ENCODE peak calls at places on chromosomes 4 and X, in ten cellular contexts. J is left ventricle myocardium inferior, G is lower lobe of right lung, C is GM23248, E is adrenal gland, B is H1, D is sigmoid colon, X is mesenchymal stem cell, O is astrocyte, U is colonic mucosa. Q is an unnamed sample. For H3K4me1, the result is how much of the 10 kb centered on the place peaks cover.

GRCh38 chrX:74536142-74537010 is 78.0 kb downstream of the RLIM start:
- DNase-seq in E (peak), U (peak), B (peak), G (peak), O (peak), C (peak), X (peak), J (peak), D (peak), Q (peak)

GRCh38 chr4:54090804-54091623 is 8.9 kb upstream of the GSX2 start:
- DNase-seq in C (peak), X (peak), D (no peak), O (no peak), E (no peak), G (peak), J (peak), U (peak), B (no peak), Q (peak)

GRCh38 chr4:148203056-148203898 is 238.9 kb downstream of the NR3C2 start:
- DNase-seq in J (no peak), D (no peak), O (no peak), E (no peak), B (no peak), U (peak), C (no peak), G (no peak), X (no peak), Q (no peak)

GRCh38 chr4:112290341-112290740 is 4.6 kb upstream of the TIFA start:
- DNase-seq in C (no peak), D (no peak), X (no peak), O (no peak), E (no peak), G (no peak), U (no peak), J (no peak), B (no peak), Q (no peak)

GRCh38 chr4:46081674-46082073 is 42.2 kb downstream of the GABRG1 start:
- DNase-seq in B (no peak), E (no peak), G (no peak), O (no peak), C (no peak), D (no peak), U (no peak), X (no peak), J (no peak), Q (no peak)

GRCh38 chr4:1405636-1406415 is 416 bp downstream of the NKX1-1 start:
- DNase-seq in C (no peak), U (peak), E (no peak), D (peak), O (no peak), G (peak), X (no peak), B (no peak), J (no peak), Q (no peak)

GRCh38 chr4:72006576-72006975 is 25.2 kb upstream of the NPFFR2 start:
- DNase-seq in C (peak), J (no peak), G (no peak), U (no peak), E (no peak), B (no peak), O (peak), X (peak), D (no peak), Q (no peak)

GRCh38 chr4:162732871-162733270 is 433.8 kb downstream of the NAF1 start:
- DNase-seq in O (no peak), C (no peak), B (no peak), J (no peak), E (no peak), G (no peak), D (no peak), X (no peak), U (no peak), Q (no peak)

GRCh38 chr4:120718979-120719566 is 203.5 kb downstream of the PRDM5 start:
- DNase-seq in E (peak), C (peak), U (peak), G (no peak), O (peak), X (peak), J (no peak), B (no peak), D (no peak), Q (peak)

GRCh38 chr4:108117473-108118182 is 51.1 kb downstream of the LEF1 start:
- DNase-seq in E (peak), G (no peak), B (peak), O (no peak), C (no peak), D (no peak), X (peak), U (no peak), J (no peak), Q (no peak)

GRCh38 chr4:42655921-42656735 is 777 bp downstream of the ATP8A1 start:
- DNase-seq in C (peak), G (peak), B (peak), X (peak), E (peak), D (peak), O (no peak), J (peak), U (peak), Q (peak)

GRCh38 chrX:16822723-16823122 is 36.5 kb downstream of the TXLNG start:
- DNase-seq in X (peak), E (no peak), C (peak), J (no peak), G (no peak), O (peak), D (no peak), U (no peak), B (no peak), Q (no peak)

GRCh38 chrX:16825306-16826035 is 39.2 kb downstream of the TXLNG start:
- DNase-seq in O (peak), U (no peak), X (peak), C (peak), J (no peak), D (no peak), E (no peak), G (no peak), B (no peak), Q (no peak)

GRCh38 chrX:16819634-16820033 is 33.4 kb downstream of the TXLNG start:
- DNase-seq in U (no peak), X (no peak), G (no peak), C (no peak), D (no peak), J (no peak), B (no peak), E (no peak), O (no peak), Q (no peak)
- H3K4me1 ChIP-seq in U (under half), X (under half), G (under half), C (under half), D (under half), J (under half), B (under half), E (under half), O (under half), Q (under half)

DNA sequence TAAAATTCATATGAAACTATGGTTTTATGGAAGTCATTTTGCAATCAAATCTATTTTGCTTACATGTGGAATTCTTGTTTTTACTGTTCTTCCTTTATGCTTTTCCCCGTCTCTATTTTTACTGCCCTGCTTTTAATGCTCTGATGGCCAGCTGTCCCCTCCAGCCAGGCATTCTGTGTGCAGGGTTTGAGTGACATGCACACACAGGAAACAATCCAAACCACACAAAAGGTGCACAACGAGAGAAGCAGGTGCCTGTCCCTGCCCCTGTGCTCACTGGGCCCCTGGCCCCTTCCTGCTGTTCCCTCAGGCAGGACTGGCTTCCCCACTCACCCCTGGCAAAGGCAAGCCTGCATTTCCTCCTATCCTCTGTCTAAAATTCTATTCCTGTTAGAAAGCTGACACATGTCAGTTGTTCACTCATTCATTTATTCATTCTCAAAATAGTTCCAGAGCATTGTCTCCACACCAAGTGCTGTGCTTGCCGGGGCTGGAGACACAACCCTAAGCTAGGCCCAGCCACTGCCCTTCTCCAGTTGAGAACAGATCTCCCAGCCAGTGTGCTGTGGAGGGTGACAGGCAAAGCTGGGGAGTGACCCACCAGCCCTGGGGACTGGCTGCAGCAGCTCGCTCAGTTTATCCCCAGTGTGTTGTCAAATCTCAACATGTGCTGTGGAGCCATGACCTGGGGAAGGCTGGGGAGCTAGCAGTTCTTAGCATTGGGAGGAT is 346.3 kb downstream of the FBXW7 start:
- DNase-seq in O (no peak), J (no peak), G (no peak), D (no peak), U (no peak), X (no peak), B (no peak), E (no peak), C (no peak), Q (no peak)
- H3K4me1 ChIP-seq in O (under half), J (under half), G (under half), D (under half), U (under half), X (under half), B (under half), E (under half), C (under half), Q (under half)

GRCh38 chrX:123086768-123087167 is 97.3 kb upstream of the GRIA3 start:
- DNase-seq in U (no peak), B (no peak), D (no peak), J (no peak), G (no peak), X (no peak), C (no peak), O (no peak), E (no peak), Q (no peak)

GRCh38 chrX:123088331-123088730 is 95.7 kb upstream of the GRIA3 start:
- DNase-seq in X (no peak), G (no peak), C (peak), U (no peak), B (no peak), D (no peak), E (no peak), J (no peak), O (no peak), Q (no peak)

GRCh38 chrX:123087326-123087725 is 96.8 kb upstream of the GRIA3 start:
- DNase-seq in J (no peak), D (no peak), X (peak), B (no peak), G (no peak), U (no peak), O (peak), E (no peak), C (peak), Q (no peak)

GRCh38 chrX:123085311-123085940 is 98.7 kb upstream of the GRIA3 start:
- DNase-seq in B (no peak), O (peak), J (no peak), C (no peak), D (no peak), E (no peak), X (no peak), G (no peak), U (no peak), Q (no peak)

GRCh38 chrX:123088930-123089329 is 95.1 kb upstream of the GRIA3 start:
- DNase-seq in C (no peak), G (no peak), E (no peak), B (no peak), U (no peak), D (no peak), O (no peak), J (no peak), X (no peak), Q (no peak)
- H3K4me1 ChIP-seq in C (under half), G (under half), E (under half), B (under half), U (under half), D (under half), O (under half), J (under half), X (under half), Q (under half)

DNA sequence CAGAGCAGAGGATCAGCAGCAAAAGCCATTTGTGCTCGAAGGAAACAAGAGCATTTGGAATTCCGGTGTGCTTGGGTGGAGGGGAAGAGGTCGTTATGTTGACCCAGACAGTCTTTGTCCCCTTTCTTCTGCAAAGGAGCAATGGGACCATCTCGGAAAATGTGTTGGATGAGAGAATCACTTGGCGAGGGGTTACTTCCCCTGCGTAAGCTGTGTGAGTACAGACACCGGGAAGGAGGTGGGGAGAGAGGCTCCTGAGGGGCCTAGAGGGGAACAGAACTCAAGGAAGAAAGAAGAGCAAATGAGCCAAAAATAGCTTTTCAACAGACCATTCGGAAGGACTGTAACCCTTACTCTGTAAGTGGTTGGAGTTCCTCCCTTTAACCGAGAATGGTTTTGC is 24.5 kb downstream of the TSC22D3 start:
- DNase-seq in U (no peak), G (no peak), O (no peak), C (no peak), X (no peak), E (no peak), J (no peak), B (no peak), D (no peak), Q (no peak)
- H3K4me1 ChIP-seq in U (under half), G (under half), O (under half), C (under half), X (under half), E (under half), J (half or more), B (under half), D (under half), Q (under half)

DNA sequence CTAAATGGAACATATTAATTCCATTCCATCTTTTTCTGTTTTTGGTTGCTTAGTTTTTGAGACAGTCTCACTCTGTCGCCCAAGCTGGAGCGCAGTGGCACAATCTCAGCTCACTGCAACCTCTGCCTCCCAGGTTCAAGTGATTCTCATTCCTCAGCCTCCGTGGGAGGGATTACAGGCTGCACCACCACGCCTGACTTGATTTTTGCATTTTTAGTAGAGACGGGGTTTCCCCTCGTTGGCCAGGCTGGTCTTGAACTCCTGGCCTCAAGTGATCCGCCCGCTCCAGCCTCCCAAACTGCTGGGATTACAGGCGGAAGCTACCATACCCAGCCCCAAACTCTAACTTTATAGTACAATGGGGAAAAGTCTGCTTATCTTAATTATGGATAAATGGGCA is 11.2 kb downstream of the HNRNPD start:
- DNase-seq in C (no peak), B (no peak), E (no peak), G (no peak), D (no peak), J (no peak), O (no peak), X (no peak), U (no peak), Q (no peak)
- H3K4me1 ChIP-seq in C (under half), B (under half), E (half or more), G (half or more), D (half or more), J (half or more), O (under half), X (under half), U (under half), Q (under half)

GRCh38 chr4:114607086-114607485 is 8.5 kb downstream of the UGT8 start:
- DNase-seq in E (no peak), G (no peak), X (no peak), D (no peak), J (no peak), C (no peak), O (no peak), U (no peak), B (no peak), Q (no peak)
- H3K4me1 ChIP-seq in E (under half), G (under half), X (under half), D (under half), J (under half), C (under half), O (under half), U (under half), B (under half), Q (under half)

GRCh38 chr4:184385705-184386141 is 88.6 kb downstream of the IRF2 start:
- DNase-seq in D (peak), X (no peak), E (no peak), U (peak), G (no peak), J (peak), B (no peak), O (no peak), C (no peak), Q (no peak)

GRCh38 chr4:184386271-184386781 is 88.0 kb downstream of the IRF2 start:
- DNase-seq in E (no peak), C (no peak), U (peak), X (no peak), D (no peak), G (no peak), J (peak), O (no peak), B (no peak), Q (no peak)

GRCh38 chr4:184384810-184385557 is 89.4 kb downstream of the IRF2 start:
- DNase-seq in E (no peak), B (no peak), X (no peak), D (no peak), O (no peak), J (no peak), U (no peak), G (no peak), C (no peak), Q (no peak)

GRCh38 chr4:184388106-184388505 is 86.2 kb downstream of the IRF2 start:
- DNase-seq in J (no peak), B (no peak), U (no peak), G (no peak), X (no peak), E (no peak), O (no peak), C (no peak), D (no peak), Q (no peak)

GRCh38 chr4:184387351-184387750 is 87.0 kb downstream of the IRF2 start:
- DNase-seq in U (no peak), J (no peak), O (no peak), G (no peak), E (no peak), X (no peak), D (no peak), C (no peak), B (no peak), Q (no peak)
- H3K4me1 ChIP-seq in U (under half), J (half or more), O (under half), G (half or more), E (under half), X (under half), D (under half), C (under half), B (under half), Q (under half)

GRCh38 chr4:158849681-158850080 is 80.9 kb downstream of the FNIP2 start:
- DNase-seq in J (no peak), B (no peak), E (no peak), O (no peak), U (no peak), G (no peak), C (no peak), X (no peak), D (no peak), Q (no peak)
- H3K4me1 ChIP-seq in J (half or more), B (under half), E (under half), O (under half), U (under half), G (under half), C (under half), X (under half), D (under half), Q (under half)

DNA sequence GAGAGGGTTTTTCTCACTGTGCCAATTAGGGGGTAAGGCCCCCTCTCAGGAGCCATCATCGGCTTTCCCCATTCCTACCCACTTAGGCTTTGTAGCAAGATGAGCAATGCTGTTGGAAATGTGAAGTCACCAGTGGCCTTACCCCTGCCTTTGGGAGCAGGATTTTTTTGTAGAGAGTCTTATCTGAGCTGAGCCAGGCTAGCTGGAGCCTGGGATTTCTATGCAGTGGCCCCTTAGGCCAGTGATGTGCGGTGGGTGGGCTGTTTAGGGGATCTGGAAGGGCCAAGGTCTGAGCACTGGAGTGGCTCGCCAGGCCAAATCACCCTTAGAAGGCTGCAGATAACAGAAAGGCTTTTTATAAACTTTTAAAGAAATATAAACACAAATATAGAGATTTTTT is 4.2 kb downstream of the CXorf65 start:
- DNase-seq in G (no peak), C (no peak), U (no peak), J (no peak), E (no peak), X (no peak), B (no peak), O (no peak), D (no peak), Q (no peak)
- H3K4me1 ChIP-seq in G (under half), C (under half), U (under half), J (under half), E (under half), X (under half), B (under half), O (under half), D (under half), Q (under half)

GRCh38 chr4:143397887-143398286 is 61.2 kb downstream of the GAB1 start:
- DNase-seq in X (no peak), B (no peak), D (no peak), E (no peak), G (no peak), O (no peak), U (no peak), C (no peak), J (no peak), Q (no peak)

GRCh38 chr4:143402776-143403550 is 66.3 kb downstream of the GAB1 start:
- DNase-seq in O (no peak), U (no peak), J (no peak), G (no peak), D (no peak), B (no peak), X (peak), C (peak), E (no peak), Q (no peak)

GRCh38 chr4:143397335-143397734 is 60.7 kb downstream of the GAB1 start:
- DNase-seq in J (no peak), C (peak), U (no peak), O (no peak), G (no peak), X (no peak), B (no peak), D (no peak), E (no peak), Q (no peak)

GRCh38 chr4:143399113-143399949 is 62.7 kb downstream of the GAB1 start:
- DNase-seq in O (no peak), C (peak), D (no peak), U (no peak), E (no peak), J (no peak), G (no peak), B (no peak), X (peak), Q (no peak)

GRCh38 chr4:143400082-143400481 is 63.4 kb downstream of the GAB1 start:
- DNase-seq in D (no peak), O (no peak), X (no peak), C (no peak), B (no peak), J (no peak), U (no peak), G (no peak), E (no peak), Q (no peak)
- H3K4me1 ChIP-seq in D (under half), O (under half), X (under half), C (under half), B (under half), J (half or more), U (under half), G (under half), E (under half), Q (under half)

Q was measured in uterus.